ENCODE peak calls at places on chromosomes 11 and 22, in six cellular contexts. B is NCI-H1105 treated with DMSO at 0.1 percent for 48 hours, Y is fibroblast of the aortic adventitia, H is BJ, E is activated T-cell treated with anti-CD3 and anti-CD28 coated beads for 48 hours, V is iris pigment epithelial cell. K is an unnamed sample.

GRCh38 chr11:35260342-35260985 is 121.5 kb downstream of the CD44 start:
- DNase-seq in B (no peak), Y (peak; percentile 81), H (peak; percentile 83), E (no peak), V (peak; percentile 94), K (no peak)

GRCh38 chr11:15720460-15720859 is 605.7 kb downstream of the INSC start:
- DNase-seq in B (no peak), Y (no peak), H (no peak), E (no peak), V (no peak), K (no peak)

GRCh38 chr11:10323793-10324170 is 18.9 kb downstream of the ADM start:
- DNase-seq in B (no peak), Y (peak; percentile 79), H (no peak), E (no peak), V (peak; percentile 74), K (no peak)

GRCh38 chr11:72782081-72782920 is 11.5 kb downstream of the STARD10 start:
- DNase-seq in B (peak; percentile 52), Y (no peak), H (no peak), E (no peak), V (no peak), K (peak; percentile 45)

GRCh38 chr22:42366815-42367581 is 65.2 kb downstream of the NFAM1 start:
- DNase-seq in B (no peak), Y (peak; percentile 49), H (no peak), E (no peak), V (no peak), K (no peak)

GRCh38 chr11:76777922-76778321 is 5.2 kb upstream of the TSKU start:
- DNase-seq in B (no peak), Y (peak; percentile 50), H (no peak), E (no peak), V (no peak), K (no peak)

GRCh38 chr22:39559456-39560105 is 11.0 kb upstream of the CACNA1I start:
- DNase-seq in B (no peak), Y (no peak), H (no peak), E (no peak), V (no peak), K (peak; percentile 67)

GRCh38 chr11:127651888-127652221 is 651.3 kb upstream of the KIRREL3 start:
- DNase-seq in B (no peak), Y (no peak), H (no peak), E (no peak), V (peak; percentile 5), K (no peak)

GRCh38 chr11:3058753-3059664 is 1.8 kb upstream of the CARS1 start:
- DNase-seq in B (no peak), Y (peak; percentile 87), H (peak; percentile 32), E (no peak), V (peak; percentile 95), K (no peak)

GRCh38 chr11:1301220-1302000 is 8.0 kb downstream of the TOLLIP start:
- DNase-seq in B (no peak), Y (no peak), H (no peak), E (no peak), V (no peak), K (no peak)

GRCh38 chr22:45240810-45241631 is at the start of gene KIAA0930:
- DNase-seq in B (peak; percentile 30), Y (peak; percentile 63), H (no peak), E (peak; percentile 72), V (peak; percentile 55), K (peak; percentile 93)

GRCh38 chr11:3855808-3856491 is 486 bp downstream of the STIM1 start:
- DNase-seq in B (no peak), Y (no peak), H (no peak), E (peak; percentile 40), V (peak; percentile 23), K (peak; percentile 37)